ENCODE peak calls at places on chromosomes 6 and 20, in ten cellular contexts. V, O, G, I, D, N, M, E, A and U are unnamed samples.

GRCh38 chr6:400815-401214 is 9.3 kb downstream of the IRF4 start:
- DNase-seq in V (no peak), O (no peak), G (no peak), I (no peak), D (no peak), N (no peak), M (no peak), E (no peak), A (no peak), U (no peak)

GRCh38 chr6:35664945-35665344 is 23.8 kb downstream of the FKBP5 start:
- DNase-seq in V (no peak), O (no peak), G (no peak), I (no peak), D (peak), N (no peak), M (no peak), E (no peak), A (no peak), U (no peak)

GRCh38 chr6:131000544-131000943 is 62.5 kb downstream of the EPB41L2 start:
- DNase-seq in V (no peak), O (no peak), G (no peak), I (no peak), D (no peak), N (no peak), M (no peak), E (no peak), A (no peak), U (peak)

GRCh38 chr6:149045404-149045803 is 272.1 kb upstream of the TAB2 start:
- DNase-seq in V (no peak), O (no peak), G (no peak), I (no peak), D (no peak), N (no peak), M (no peak), E (no peak), A (no peak), U (no peak)

GRCh38 chr6:39224523-39225182 is 4.6 kb downstream of the KCNK5 start:
- DNase-seq in V (no peak), O (no peak), G (no peak), I (no peak), D (no peak), N (no peak), M (no peak), E (no peak), A (no peak), U (no peak)

GRCh38 chr20:21702001-21702400 is 3.5 kb upstream of the PAX1 start:
- DNase-seq in V (no peak), O (no peak), G (no peak), I (no peak), D (no peak), N (no peak), M (no peak), E (no peak), A (no peak), U (no peak)

GRCh38 chr20:3407426-3408250 is at the start of gene DNAAF9:
- DNase-seq in V (peak), O (peak), G (peak), I (peak), D (peak), N (peak), M (peak), E (peak), A (peak), U (peak)

GRCh38 chr6:145723646-145724045 is 11.7 kb downstream of the EPM2A start:
- DNase-seq in V (no peak), O (no peak), G (no peak), I (no peak), D (no peak), N (no peak), M (no peak), E (no peak), A (no peak), U (no peak)

GRCh38 chr20:46545077-46545826 is 5.2 kb downstream of the OCSTAMP start:
- DNase-seq in V (no peak), O (no peak), G (no peak), I (no peak), D (no peak), N (no peak), M (no peak), E (no peak), A (no peak), U (no peak)

GRCh38 chr6:139882977-139883728 is 508.7 kb upstream of the CITED2 start:
- DNase-seq in V (no peak), O (no peak), G (no peak), I (no peak), D (peak), N (no peak), M (no peak), E (no peak), A (no peak), U (no peak)

GRCh38 chr6:55174211-55175013 is at the start of gene HCRTR2:
- DNase-seq in V (peak), O (no peak), G (peak), I (no peak), D (no peak), N (no peak), M (no peak), E (no peak), A (no peak), U (no peak)

GRCh38 chr6:34630040-34630439 is 66.5 kb downstream of the ILRUN start:
- DNase-seq in V (no peak), O (no peak), G (no peak), I (peak), D (peak), N (no peak), M (no peak), E (no peak), A (no peak), U (no peak)

GRCh38 chr6:18632670-18633410 is 245.7 kb downstream of the RNF144B start:
- DNase-seq in V (no peak), O (no peak), G (no peak), I (peak), D (peak), N (no peak), M (no peak), E (no peak), A (no peak), U (no peak)

GRCh38 chr6:29953001-29953436 is 10.7 kb downstream of the HLA-A start:
- DNase-seq in V (no peak), O (no peak), G (no peak), I (peak), D (peak), N (no peak), M (no peak), E (no peak), A (no peak), U (no peak)

GRCh38 chr6:111573118-111573883 is 32.4 kb downstream of the TRAF3IP2 start:
- DNase-seq in V (no peak), O (no peak), G (no peak), I (no peak), D (peak), N (no peak), M (no peak), E (no peak), A (no peak), U (no peak)

GRCh38 chr20:610130-611046 is at the start of gene TCF15:
- DNase-seq in V (peak), O (no peak), G (peak), I (no peak), D (peak), N (no peak), M (peak), E (no peak), A (peak), U (peak)

GRCh38 chr6:125791151-125791819 is 525 bp downstream of the NCOA7 start:
- DNase-seq in V (no peak), O (no peak), G (peak), I (no peak), D (peak), N (peak), M (no peak), E (peak), A (peak), U (no peak)

GRCh38 chr20:57658447-57659130 is 38.4 kb upstream of the ZBP1 start:
- DNase-seq in V (no peak), O (no peak), G (peak), I (no peak), D (no peak), N (peak), M (peak), E (peak), A (peak), U (peak)

GRCh38 chr6:169521825-169522224 is 180.0 kb downstream of the WDR27 start:
- DNase-seq in V (no peak), O (no peak), G (no peak), I (no peak), D (no peak), N (no peak), M (no peak), E (no peak), A (no peak), U (no peak)

GRCh38 chr6:80214436-80215022 is 108.1 kb downstream of the BCKDHB start:
- DNase-seq in V (no peak), O (no peak), G (peak), I (peak), D (peak), N (no peak), M (peak), E (no peak), A (no peak), U (no peak)

GRCh38 chr6:149015224-149015876 is 268.5 kb downstream of the UST start:
- DNase-seq in V (no peak), O (no peak), G (no peak), I (no peak), D (peak), N (no peak), M (no peak), E (no peak), A (no peak), U (no peak)

GRCh38 chr6:143621876-143622605 is 55.7 kb upstream of the PHACTR2 start:
- DNase-seq in V (no peak), O (no peak), G (no peak), I (no peak), D (peak), N (no peak), M (no peak), E (no peak), A (no peak), U (no peak)

GRCh38 chr20:2911200-2911599 is 37.9 kb downstream of the PTPRA start:
- DNase-seq in V (no peak), O (no peak), G (no peak), I (no peak), D (peak), N (no peak), M (no peak), E (no peak), A (no peak), U (no peak)

GRCh38 chr20:36279776-36280175 is 26.4 kb upstream of the DLGAP4 start:
- DNase-seq in V (no peak), O (no peak), G (no peak), I (no peak), D (no peak), N (no peak), M (no peak), E (no peak), A (no peak), U (no peak)

GRCh38 chr6:13273931-13274706 is 54.2 kb downstream of the TBC1D7 start:
- DNase-seq in V (no peak), O (no peak), G (no peak), I (no peak), D (no peak), N (peak), M (no peak), E (no peak), A (peak), U (no peak)

GRCh38 chr20:41476446-41476845 is 109.8 kb upstream of the EMILIN3 start:
- DNase-seq in V (no peak), O (no peak), G (no peak), I (no peak), D (no peak), N (no peak), M (no peak), E (no peak), A (no peak), U (no peak)

GRCh38 chr6:24856246-24856599 is 57.5 kb upstream of the ARMH2 start:
- DNase-seq in V (no peak), O (no peak), G (no peak), I (no peak), D (no peak), N (no peak), M (no peak), E (no peak), A (no peak), U (no peak)

GRCh38 chr20:61328906-61329558 is 77.0 kb downstream of the CDH4 start:
- DNase-seq in V (no peak), O (no peak), G (no peak), I (no peak), D (no peak), N (no peak), M (no peak), E (no peak), A (peak), U (no peak)

GRCh38 chr6:33815854-33816253 is 12.1 kb upstream of the MLN start:
- DNase-seq in V (peak), O (no peak), G (peak), I (peak), D (peak), N (no peak), M (no peak), E (no peak), A (peak), U (peak)

GRCh38 chr6:166533205-166533824 is 53.2 kb downstream of the RAMACL start:
- DNase-seq in V (no peak), O (no peak), G (no peak), I (no peak), D (no peak), N (no peak), M (no peak), E (no peak), A (no peak), U (no peak)

DNA sequence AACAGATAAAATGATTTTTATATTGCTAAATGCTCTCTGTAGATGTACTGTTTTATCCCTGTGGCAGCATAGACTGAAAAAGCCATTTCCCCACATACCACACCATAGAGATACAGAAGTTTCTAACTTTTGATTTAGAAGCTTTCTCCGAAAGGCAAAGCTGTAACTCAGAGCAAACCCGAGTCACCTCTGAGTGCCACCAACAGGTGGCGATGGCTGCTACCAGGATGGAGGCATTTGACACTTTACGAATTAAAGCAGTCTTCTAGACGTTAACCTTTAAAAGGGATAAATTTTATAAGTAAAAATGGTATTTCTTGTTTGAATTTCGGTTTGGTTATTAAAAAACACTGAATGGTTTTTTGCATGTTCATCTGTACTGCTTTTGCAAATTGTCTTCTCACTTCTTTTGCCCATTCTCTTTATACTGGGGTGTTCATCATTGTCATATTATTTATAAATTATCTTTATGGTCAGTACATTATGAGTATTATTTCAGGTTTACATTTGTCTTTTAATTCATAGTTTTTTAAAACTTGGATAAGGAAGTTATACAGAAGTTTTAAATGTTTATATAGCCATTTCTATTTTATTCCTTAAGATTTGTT is 201.0 kb upstream of the CEP162 start:
- DNase-seq in V (peak), O (peak), G (peak), I (peak), D (peak), N (no peak), M (peak), E (peak), A (peak), U (no peak)
- TF ChIP-seq CTCF in V (peak), O (peak), G (peak), I (peak), D (peak), N (no peak), M (peak), E (peak), A (peak), U (peak)

DNA sequence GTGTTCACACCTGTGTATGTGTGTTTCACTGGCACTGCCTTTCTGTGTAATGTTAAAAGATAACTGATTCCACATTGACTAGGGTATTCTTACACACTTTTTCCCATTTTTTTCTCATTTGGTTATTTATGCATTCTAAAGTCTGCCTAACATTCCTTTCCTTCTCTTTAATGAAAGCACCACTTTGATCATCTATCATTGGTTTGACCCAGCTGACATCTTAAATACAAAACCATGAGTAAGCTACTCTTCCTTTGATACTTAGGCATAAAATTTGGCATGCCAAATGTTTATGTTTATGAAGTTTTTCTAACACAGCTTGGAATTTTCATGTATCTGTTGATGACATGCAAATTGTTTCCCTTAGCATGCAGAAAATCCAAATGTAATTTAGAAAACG is 534.8 kb downstream of the QKI start:
- DNase-seq in V (no peak), O (no peak), G (no peak), I (no peak), D (peak), N (no peak), M (no peak), E (no peak), A (no peak), U (no peak)
- TF ChIP-seq CTCF in V (no peak), O (no peak), G (no peak), I (no peak), D (no peak), N (no peak), M (no peak), E (no peak), A (no peak), U (no peak)

DNA sequence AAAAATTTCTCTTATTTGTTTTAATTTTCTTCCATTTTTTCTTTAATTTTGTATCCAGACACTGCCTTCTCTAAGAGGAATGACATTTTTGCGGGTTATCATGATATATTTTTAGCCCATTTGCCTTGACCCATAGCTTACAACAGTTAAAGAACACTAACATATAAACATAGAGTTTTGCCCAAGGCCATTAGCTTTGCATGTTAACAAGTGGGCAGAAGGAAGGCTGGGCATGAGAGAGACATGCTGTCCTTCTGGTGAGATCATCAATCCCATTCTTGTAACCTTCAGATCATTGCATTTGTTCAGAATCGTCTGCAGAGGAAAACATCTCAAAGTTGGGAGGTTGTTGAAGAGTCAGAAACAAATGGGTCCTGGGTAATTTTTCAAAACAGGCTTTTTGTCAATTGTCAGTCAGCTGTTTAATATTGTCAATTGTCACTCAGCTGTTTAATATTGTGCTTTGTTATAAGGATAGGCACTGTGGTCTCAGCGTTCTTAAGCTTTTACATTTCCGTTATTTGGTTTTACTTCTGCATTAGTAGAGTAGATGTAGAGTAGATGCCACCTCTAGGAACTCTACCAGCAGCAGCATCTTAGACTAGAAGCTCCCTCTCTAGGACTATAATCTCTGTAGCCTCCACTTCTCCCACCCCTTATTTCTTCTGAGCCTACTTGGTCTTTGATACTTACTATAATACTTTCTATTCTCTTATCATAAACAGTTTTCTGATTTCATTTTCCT is 243.1 kb downstream of the ESR1 start:
- DNase-seq in V (no peak), O (no peak), G (no peak), I (no peak), D (no peak), N (no peak), M (no peak), E (no peak), A (no peak), U (no peak)
- TF ChIP-seq CTCF in V (no peak), O (no peak), G (no peak), I (no peak), D (no peak), N (no peak), M (no peak), E (no peak), A (no peak), U (no peak)

GRCh38 chr6:106509420-106510089 is 119.7 kb downstream of the RTN4IP1 start:
- DNase-seq in V (no peak), O (no peak), G (peak), I (no peak), D (peak), N (peak), M (no peak), E (no peak), A (no peak), U (no peak)

GRCh38 chr6:106508836-106509235 is 120.5 kb downstream of the RTN4IP1 start:
- DNase-seq in V (no peak), O (no peak), G (no peak), I (no peak), D (peak), N (no peak), M (no peak), E (no peak), A (no peak), U (no peak)

GRCh38 chr6:106512048-106512957 is 117.0 kb downstream of the RTN4IP1 start:
- DNase-seq in V (peak), O (peak), G (peak), I (no peak), D (peak), N (peak), M (peak), E (no peak), A (peak), U (no peak)

GRCh38 chr6:106511274-106512047 is 117.8 kb downstream of the RTN4IP1 start:
- DNase-seq in V (no peak), O (no peak), G (peak), I (no peak), D (peak), N (peak), M (no peak), E (no peak), A (peak), U (no peak)

GRCh38 chr6:106510090-106510970 is 119.0 kb downstream of the RTN4IP1 start:
- DNase-seq in V (peak), O (no peak), G (peak), I (no peak), D (peak), N (peak), M (peak), E (no peak), A (peak), U (peak)
- TF ChIP-seq CTCF in V (peak), O (peak), G (peak), I (peak), D (no peak), N (no peak), M (no peak), E (no peak), A (no peak), U (no peak)

GRCh38 chr6:168314948-168315347 is 4.6 kb downstream of the DACT2 start:
- DNase-seq in V (no peak), O (no peak), G (no peak), I (no peak), D (peak), N (no peak), M (no peak), E (no peak), A (no peak), U (no peak)
- TF ChIP-seq CTCF in V (peak), O (no peak), G (no peak), I (no peak), D (no peak), N (no peak), M (peak), E (peak), A (peak), U (no peak)

DNA sequence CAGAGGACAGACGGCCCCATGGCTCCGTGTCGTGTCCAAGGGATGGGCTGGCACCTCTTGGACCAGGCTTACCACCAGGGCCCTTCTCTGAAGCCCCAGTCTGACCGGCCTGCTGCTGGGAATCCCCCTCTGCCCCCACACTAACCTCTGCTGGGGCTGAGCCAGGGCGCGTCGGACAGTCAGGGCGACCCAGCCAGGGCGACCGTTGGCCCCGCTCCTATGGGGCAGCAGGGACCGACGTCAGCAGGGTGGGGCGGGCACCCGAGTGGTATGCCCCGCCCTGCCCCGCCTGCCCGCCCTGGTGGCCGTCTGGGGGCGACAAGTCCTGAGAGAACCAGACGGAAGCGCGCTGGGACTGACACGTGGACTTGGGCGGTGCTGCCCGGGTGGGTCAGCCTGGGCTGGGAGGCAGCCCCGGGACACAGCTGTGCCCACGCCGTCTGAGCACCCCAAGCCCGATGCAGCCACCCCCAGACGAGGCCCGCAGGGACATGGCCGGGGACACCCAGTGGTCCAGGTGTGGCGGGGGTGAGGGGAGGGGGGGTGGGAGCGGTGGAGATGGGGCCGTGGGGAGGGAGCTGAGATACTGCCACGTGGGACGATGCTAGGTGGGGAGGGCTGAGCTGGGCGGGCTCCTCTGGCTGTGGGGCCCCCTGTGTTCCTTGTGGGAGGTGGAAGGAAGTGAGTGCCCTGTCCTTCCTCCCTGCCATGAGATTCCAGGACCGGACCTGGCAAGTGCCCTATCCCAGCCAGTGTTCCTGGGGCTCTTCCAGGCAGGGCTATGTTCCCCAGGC is at the start of gene SLC17A9:
- DNase-seq in V (no peak), O (no peak), G (no peak), I (peak), D (peak), N (peak), M (peak), E (peak), A (peak), U (no peak)
- TF ChIP-seq CTCF in V (no peak), O (no peak), G (no peak), I (no peak), D (no peak), N (no peak), M (no peak), E (no peak), A (no peak), U (no peak)